ENCODE peak calls at places on chromosome 19, in nine cellular contexts. One of them, this sample, is unnamed.

GRCh38 chr19:1774999-1775772 is 21.9 kb downstream of the ONECUT3 start:
- DNase-seq in aorta: no peak
- DNase-seq in SHP77: no peak
- DNase-seq in Peyer's patch: no peak
- DNase-seq in CD4-positive, alpha-beta T cell: no peak
- DNase-seq in activated effector memory CD4-positive, alpha-beta T cell treated with Interleukin-2 at 50 U/mL for 16 hours: no peak
- DNase-seq in brain microvascular endothelial cell: no peak
- DNase-seq in posterior cingulate gyrus: no peak
- DNase-seq in GM10248: no peak
- DNase-seq in this sample: no peak

GRCh38 chr19:8017808-8018207 is 12.4 kb upstream of the ELAVL1 start:
- DNase-seq in Peyer's patch: peak
- DNase-seq in CD4-positive, alpha-beta T cell: peak
- DNase-seq in activated effector memory CD4-positive, alpha-beta T cell treated with Interleukin-2 at 50 U/mL for 16 hours: peak
- DNase-seq in GM10248: peak
- DNase-seq in posterior cingulate gyrus: no peak
- DNase-seq in SHP77: peak
- DNase-seq in brain microvascular endothelial cell: no peak
- DNase-seq in aorta: no peak
- DNase-seq in this sample: peak

GRCh38 chr19:3006075-3006767 is 22.9 kb downstream of the TLE2 start:
- DNase-seq in aorta: no peak
- DNase-seq in GM10248: no peak
- DNase-seq in CD4-positive, alpha-beta T cell: no peak
- DNase-seq in activated effector memory CD4-positive, alpha-beta T cell treated with Interleukin-2 at 50 U/mL for 16 hours: no peak
- DNase-seq in posterior cingulate gyrus: no peak
- DNase-seq in brain microvascular endothelial cell: no peak
- DNase-seq in Peyer's patch: no peak
- DNase-seq in SHP77: no peak
- DNase-seq in this sample: no peak

GRCh38 chr19:6616011-6616410 is 25.1 kb upstream of the CD70 start:
- DNase-seq in aorta: no peak
- DNase-seq in brain microvascular endothelial cell: no peak
- DNase-seq in CD4-positive, alpha-beta T cell: no peak
- DNase-seq in SHP77: no peak
- DNase-seq in Peyer's patch: no peak
- DNase-seq in GM10248: peak
- DNase-seq in activated effector memory CD4-positive, alpha-beta T cell treated with Interleukin-2 at 50 U/mL for 16 hours: no peak
- DNase-seq in posterior cingulate gyrus: no peak
- DNase-seq in this sample: no peak

GRCh38 chr19:3712663-3713531 is 4.7 kb downstream of the TJP3 start:
- DNase-seq in SHP77: no peak
- DNase-seq in brain microvascular endothelial cell: no peak
- DNase-seq in Peyer's patch: peak
- DNase-seq in aorta: no peak
- DNase-seq in CD4-positive, alpha-beta T cell: no peak
- DNase-seq in GM10248: no peak
- DNase-seq in activated effector memory CD4-positive, alpha-beta T cell treated with Interleukin-2 at 50 U/mL for 16 hours: no peak
- DNase-seq in posterior cingulate gyrus: no peak
- DNase-seq in this sample: no peak

GRCh38 chr19:42277821-42278809 is 9.1 kb downstream of the CIC start:
- DNase-seq in SHP77: no peak
- DNase-seq in brain microvascular endothelial cell: no peak
- DNase-seq in GM10248: no peak
- DNase-seq in CD4-positive, alpha-beta T cell: no peak
- DNase-seq in posterior cingulate gyrus: no peak
- DNase-seq in aorta: peak
- DNase-seq in activated effector memory CD4-positive, alpha-beta T cell treated with Interleukin-2 at 50 U/mL for 16 hours: no peak
- DNase-seq in Peyer's patch: peak
- DNase-seq in this sample: peak

GRCh38 chr19:4567584-4568071 is 8.1 kb upstream of the SEMA6B start:
- DNase-seq in aorta: no peak
- DNase-seq in brain microvascular endothelial cell: peak
- DNase-seq in activated effector memory CD4-positive, alpha-beta T cell treated with Interleukin-2 at 50 U/mL for 16 hours: peak
- DNase-seq in GM10248: no peak
- DNase-seq in CD4-positive, alpha-beta T cell: peak
- DNase-seq in SHP77: peak
- DNase-seq in Peyer's patch: peak
- DNase-seq in posterior cingulate gyrus: peak
- DNase-seq in this sample: peak

GRCh38 chr19:48815870-48816501 is 5.2 kb upstream of the BCAT2 start:
- DNase-seq in GM10248: peak
- DNase-seq in aorta: no peak
- DNase-seq in activated effector memory CD4-positive, alpha-beta T cell treated with Interleukin-2 at 50 U/mL for 16 hours: no peak
- DNase-seq in posterior cingulate gyrus: no peak
- DNase-seq in CD4-positive, alpha-beta T cell: no peak
- DNase-seq in SHP77: no peak
- DNase-seq in brain microvascular endothelial cell: no peak
- DNase-seq in Peyer's patch: no peak
- DNase-seq in this sample: no peak

GRCh38 chr19:16626796-16627193 is 1.2 kb downstream of the MED26 start:
- DNase-seq in activated effector memory CD4-positive, alpha-beta T cell treated with Interleukin-2 at 50 U/mL for 16 hours: no peak
- DNase-seq in Peyer's patch: no peak
- DNase-seq in SHP77: no peak
- DNase-seq in aorta: no peak
- DNase-seq in posterior cingulate gyrus: no peak
- DNase-seq in brain microvascular endothelial cell: no peak
- DNase-seq in CD4-positive, alpha-beta T cell: no peak
- DNase-seq in GM10248: no peak
- DNase-seq in this sample: no peak

GRCh38 chr19:3849092-3849491 is 19.7 kb downstream of the ZFR2 start:
- DNase-seq in SHP77: peak
- DNase-seq in CD4-positive, alpha-beta T cell: no peak
- DNase-seq in activated effector memory CD4-positive, alpha-beta T cell treated with Interleukin-2 at 50 U/mL for 16 hours: no peak
- DNase-seq in brain microvascular endothelial cell: no peak
- DNase-seq in posterior cingulate gyrus: no peak
- DNase-seq in aorta: no peak
- DNase-seq in Peyer's patch: peak
- DNase-seq in GM10248: no peak
- DNase-seq in this sample: no peak

GRCh38 chr19:35673121-35673804 is 6.9 kb downstream of the UPK1A start:
- DNase-seq in CD4-positive, alpha-beta T cell: no peak
- DNase-seq in SHP77: no peak
- DNase-seq in posterior cingulate gyrus: no peak
- DNase-seq in brain microvascular endothelial cell: peak
- DNase-seq in Peyer's patch: peak
- DNase-seq in activated effector memory CD4-positive, alpha-beta T cell treated with Interleukin-2 at 50 U/mL for 16 hours: peak
- DNase-seq in aorta: peak
- DNase-seq in GM10248: peak
- DNase-seq in this sample: no peak

GRCh38 chr19:6611441-6611852 is 20.5 kb upstream of the CD70 start:
- DNase-seq in activated effector memory CD4-positive, alpha-beta T cell treated with Interleukin-2 at 50 U/mL for 16 hours: no peak
- DNase-seq in CD4-positive, alpha-beta T cell: no peak
- DNase-seq in brain microvascular endothelial cell: no peak
- DNase-seq in aorta: no peak
- DNase-seq in posterior cingulate gyrus: no peak
- DNase-seq in Peyer's patch: no peak
- DNase-seq in SHP77: no peak
- DNase-seq in GM10248: no peak
- DNase-seq in this sample: no peak

GRCh38 chr19:51195616-51196015 is 29.3 kb upstream of the CD33 start:
- DNase-seq in SHP77: no peak
- DNase-seq in CD4-positive, alpha-beta T cell: no peak
- DNase-seq in activated effector memory CD4-positive, alpha-beta T cell treated with Interleukin-2 at 50 U/mL for 16 hours: no peak
- DNase-seq in posterior cingulate gyrus: no peak
- DNase-seq in Peyer's patch: no peak
- DNase-seq in GM10248: no peak
- DNase-seq in aorta: no peak
- DNase-seq in brain microvascular endothelial cell: no peak
- DNase-seq in this sample: no peak

GRCh38 chr19:34662919-34663318 is 14.0 kb downstream of the SCGB2B2 start:
- DNase-seq in aorta: no peak
- DNase-seq in posterior cingulate gyrus: no peak
- DNase-seq in GM10248: no peak
- DNase-seq in Peyer's patch: no peak
- DNase-seq in CD4-positive, alpha-beta T cell: peak
- DNase-seq in SHP77: peak
- DNase-seq in brain microvascular endothelial cell: no peak
- DNase-seq in activated effector memory CD4-positive, alpha-beta T cell treated with Interleukin-2 at 50 U/mL for 16 hours: peak
- DNase-seq in this sample: no peak

GRCh38 chr19:27529158-27529557 is 1683.8 kb downstream of the UQCRFS1 start:
- DNase-seq in Peyer's patch: no peak
- DNase-seq in CD4-positive, alpha-beta T cell: no peak
- DNase-seq in GM10248: no peak
- DNase-seq in posterior cingulate gyrus: no peak
- DNase-seq in brain microvascular endothelial cell: no peak
- DNase-seq in aorta: no peak
- DNase-seq in activated effector memory CD4-positive, alpha-beta T cell treated with Interleukin-2 at 50 U/mL for 16 hours: no peak
- DNase-seq in SHP77: no peak
- DNase-seq in this sample: no peak

GRCh38 chr19:13122275-13122878 is 4.3 kb downstream of the NACC1 start:
- DNase-seq in activated effector memory CD4-positive, alpha-beta T cell treated with Interleukin-2 at 50 U/mL for 16 hours: no peak
- DNase-seq in aorta: no peak
- DNase-seq in CD4-positive, alpha-beta T cell: no peak
- DNase-seq in SHP77: no peak
- DNase-seq in Peyer's patch: no peak
- DNase-seq in brain microvascular endothelial cell: peak
- DNase-seq in GM10248: no peak
- DNase-seq in posterior cingulate gyrus: no peak
- DNase-seq in this sample: no peak